ENCODE peak calls at places on chromosome 10, in seven cellular contexts. C is cardiac muscle cell, F is pancreas, R is fibroblast of lung, A is dorsolateral prefrontal cortex, Q is adrenal gland, O is left lung. T is an unnamed sample.

GRCh38 chr10:32956365-32957197 is 1.4 kb downstream of the ITGB1 start:
- DNase-seq in A (no peak), O (no peak), C (no peak), Q (no peak), F (no peak), R (no peak), T (no peak)

GRCh38 chr10:15704581-15704968 is 15.1 kb downstream of the ITGA8 start:
- DNase-seq in O (no peak), F (no peak), C (no peak), Q (no peak), R (no peak), A (no peak), T (no peak)

GRCh38 chr10:101444058-101444457 is 90.1 kb downstream of the BTRC start:
- DNase-seq in O (no peak), R (no peak), F (no peak), Q (no peak), A (no peak), C (peak), T (no peak)

GRCh38 chr10:84156768-84157167 is 16.8 kb upstream of the GPR15LG start:
- DNase-seq in O (peak), Q (no peak), C (peak), F (no peak), R (no peak), A (no peak), T (no peak)

GRCh38 chr10:122746408-122746807 is 46.8 kb upstream of the C10orf120 start:
- DNase-seq in O (no peak), A (no peak), Q (no peak), C (no peak), F (no peak), R (no peak), T (no peak)

GRCh38 chr10:76553700-76554470 is 1083.7 kb downstream of the KCNMA1 start:
- DNase-seq in O (no peak), C (peak), R (no peak), Q (no peak), A (no peak), F (no peak), T (no peak)

GRCh38 chr10:52615349-52615748 is 157.2 kb downstream of the MBL2 start:
- DNase-seq in O (no peak), F (no peak), R (no peak), A (no peak), Q (no peak), C (no peak), T (no peak)

GRCh38 chr10:34811968-34812514 is 3.1 kb downstream of the PARD3 start:
- DNase-seq in F (no peak), C (peak), R (peak), A (no peak), O (no peak), Q (no peak), T (no peak)

GRCh38 chr10:132231656-132232552 is 45.2 kb downstream of the DPYSL4 start:
- DNase-seq in O (no peak), R (no peak), Q (no peak), A (no peak), C (no peak), F (peak), T (no peak)

GRCh38 chr10:72525277-72525676 is 100.6 kb downstream of the MICU1 start:
- DNase-seq in R (peak), O (no peak), A (no peak), Q (no peak), F (no peak), C (peak), T (no peak)

GRCh38 chr10:7008645-7009044 is 402.2 kb downstream of the SFMBT2 start:
- DNase-seq in C (no peak), R (no peak), A (no peak), F (no peak), Q (no peak), O (no peak), T (no peak)

GRCh38 chr10:102542800-102543418 is 39.1 kb downstream of the SUFU start:
- DNase-seq in C (peak), F (no peak), A (no peak), Q (no peak), R (peak), O (no peak), T (no peak)

GRCh38 chr10:123380491-123381085 is 226.4 kb downstream of the BUB3 start:
- DNase-seq in R (peak), F (no peak), C (peak), O (no peak), A (no peak), Q (no peak), T (no peak)

GRCh38 chr10:123331438-123331837 is 177.2 kb downstream of the BUB3 start:
- DNase-seq in O (no peak), Q (no peak), A (peak), R (peak), F (no peak), C (peak), T (no peak)

GRCh38 chr10:74006269-74006668 is 8.4 kb downstream of the VCL start:
- DNase-seq in F (no peak), Q (no peak), O (no peak), A (no peak), C (no peak), R (no peak), T (no peak)

GRCh38 chr10:34124522-34125035 is 690.5 kb downstream of the PARD3 start:
- DNase-seq in F (no peak), C (peak), O (peak), A (no peak), R (peak), Q (peak), T (peak)

GRCh38 chr10:35470535-35470934 is 134.2 kb downstream of the CCNY start:
- DNase-seq in O (no peak), R (no peak), F (no peak), C (peak), A (peak), Q (no peak), T (no peak)

GRCh38 chr10:129641351-129641750 is 174.3 kb downstream of the MGMT start:
- DNase-seq in A (no peak), O (no peak), C (no peak), R (no peak), F (no peak), Q (no peak), T (no peak)

GRCh38 chr10:124345521-124345920 is 73.2 kb downstream of the OAT start:
- DNase-seq in C (no peak), F (peak), A (no peak), O (no peak), R (no peak), Q (no peak), T (no peak)

GRCh38 chr10:100146875-100147665 is 38.8 kb downstream of the ERLIN1 start:
- DNase-seq in A (no peak), R (no peak), Q (no peak), C (peak), F (no peak), O (no peak), T (no peak)

GRCh38 chr10:60123172-60123571 is 216.8 kb upstream of the CCDC6 start:
- DNase-seq in A (no peak), F (no peak), Q (no peak), C (peak), R (peak), O (no peak), T (peak)

GRCh38 chr10:88852327-88852726 is 683 bp upstream of the ANKRD22 start:
- DNase-seq in C (no peak), A (no peak), F (no peak), R (no peak), O (no peak), Q (no peak), T (no peak)

GRCh38 chr10:88853155-88853554 is 1.5 kb upstream of the ANKRD22 start:
- DNase-seq in C (no peak), A (no peak), O (no peak), F (no peak), R (no peak), Q (no peak), T (no peak)

GRCh38 chr10:88850712-88851111 is 932 bp downstream of the ANKRD22 start:
- DNase-seq in Q (no peak), R (no peak), F (no peak), O (no peak), C (no peak), A (no peak), T (no peak)

GRCh38 chr10:88849224-88849623 is 2.4 kb downstream of the ANKRD22 start:
- DNase-seq in F (no peak), A (no peak), R (peak), Q (no peak), C (peak), O (no peak), T (no peak)

GRCh38 chr10:88851706-88852105 is at the start of gene ANKRD22:
- DNase-seq in O (peak), A (no peak), R (peak), Q (peak), F (peak), C (peak), T (no peak)
- H3K4me3 ChIP-seq in O (peak), A (no peak), R (no peak), Q (no peak), F (peak), C (no peak), T (no peak)

DNA sequence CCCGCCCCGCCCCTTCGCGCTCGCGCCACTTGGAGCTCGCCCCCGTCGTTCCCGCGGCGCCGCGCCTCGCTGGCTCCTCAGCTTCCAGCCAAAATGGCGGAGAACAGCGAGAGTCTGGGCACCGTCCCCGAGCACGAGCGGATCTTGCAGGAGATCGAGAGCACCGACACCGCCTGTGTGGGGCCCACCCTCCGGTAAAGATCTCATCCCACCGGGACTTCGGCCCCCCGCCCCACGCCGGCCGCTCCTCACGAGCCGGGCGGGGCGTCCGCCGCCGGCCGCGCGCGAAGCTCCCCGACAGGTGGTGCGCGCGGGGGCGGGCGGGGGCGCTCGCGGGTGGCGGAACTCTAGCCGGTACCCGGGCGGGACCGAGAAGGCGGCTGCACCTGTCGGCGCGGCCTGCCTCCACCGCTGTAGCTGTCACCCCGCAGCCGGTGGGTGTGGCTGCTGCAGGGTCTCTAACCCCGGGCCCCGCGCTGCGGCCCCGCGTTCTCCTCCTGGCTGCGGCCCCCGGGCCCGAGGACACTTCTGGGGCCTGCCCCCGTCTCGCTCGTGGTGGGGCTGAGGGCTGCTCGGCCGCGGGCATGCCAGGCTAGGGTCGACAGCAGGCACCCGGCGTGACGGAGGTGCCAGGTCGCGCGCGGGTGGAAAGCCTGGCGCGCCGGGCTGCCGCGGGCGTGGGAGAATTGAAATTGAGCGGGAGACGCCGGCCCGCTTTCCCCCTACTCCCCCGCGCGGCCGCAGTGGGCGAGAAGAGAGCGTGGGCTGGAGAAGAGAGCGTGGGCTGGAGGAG is at the start of gene EXOC6:
- DNase-seq in C (peak), F (peak), Q (peak), R (peak), O (peak), A (peak), T (peak)
- H3K27ac ChIP-seq in C (peak), F (peak), Q (peak), R (no peak), O (peak), A (peak), T (peak)

GRCh38 chr10:78301481-78301880 is 267.8 kb downstream of the RPS24 start:
- DNase-seq in A (no peak), Q (no peak), R (no peak), O (no peak), F (no peak), C (no peak), T (peak)

GRCh38 chr10:78302739-78302988 is 269.0 kb downstream of the RPS24 start:
- DNase-seq in O (no peak), A (no peak), R (no peak), F (no peak), C (no peak), Q (no peak), T (no peak)

GRCh38 chr10:78300526-78300925 is 266.9 kb downstream of the RPS24 start:
- DNase-seq in Q (no peak), A (peak), F (no peak), O (no peak), C (no peak), R (no peak), T (no peak)

GRCh38 chr10:78302989-78303854 is 269.6 kb downstream of the RPS24 start:
- DNase-seq in R (peak), F (peak), C (peak), Q (peak), O (peak), A (peak), T (peak)

DNA sequence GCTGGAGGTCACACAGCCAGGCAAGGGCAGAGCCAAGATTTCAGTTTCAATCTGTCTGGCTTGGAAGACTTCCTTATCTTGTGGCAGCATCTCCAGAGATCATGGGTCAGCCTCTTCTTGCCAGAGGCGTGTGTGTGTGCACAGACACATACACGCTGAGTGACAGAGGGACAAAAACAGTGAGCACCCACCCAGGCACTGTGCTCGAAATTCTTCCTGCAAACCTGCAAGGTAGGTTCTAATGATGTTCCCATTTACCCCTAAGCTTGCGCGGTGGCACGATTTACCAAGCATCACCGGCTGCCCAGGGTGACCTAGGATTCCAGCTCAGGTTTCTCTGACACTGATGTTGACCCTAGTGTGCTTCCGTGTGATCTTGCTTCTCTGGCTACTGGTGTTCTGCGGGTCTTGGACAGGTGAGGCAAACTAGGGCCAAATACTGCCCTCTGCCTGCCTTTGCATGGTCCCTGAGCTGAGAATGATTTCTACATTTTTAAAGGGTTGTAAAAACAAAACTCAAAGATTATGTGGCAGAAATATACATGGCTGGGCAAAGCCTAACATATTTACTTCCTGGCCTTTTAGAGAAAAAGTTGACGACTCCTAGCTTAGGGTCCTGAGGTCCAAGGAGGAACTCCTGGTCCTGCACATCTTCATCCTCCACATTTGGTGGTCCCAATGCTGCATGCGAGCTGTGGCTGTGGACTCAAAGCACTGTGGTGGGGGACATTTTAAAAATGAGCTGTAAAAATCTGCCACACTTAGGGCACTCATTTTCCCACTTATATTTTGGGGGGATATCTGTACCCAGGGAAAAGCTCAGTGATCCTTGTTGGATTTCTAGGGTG is 268.5 kb downstream of the RPS24 start:
- DNase-seq in Q (no peak), O (no peak), C (no peak), F (no peak), R (no peak), A (no peak), T (peak)
- TF ChIP-seq CTCF in Q (no peak), O (no peak), C (peak), F (no peak), R (peak), A (peak), T (no peak)

GRCh38 chr10:96374639-96374984 is 15.8 kb upstream of the OPALIN start:
- DNase-seq in F (no peak), C (no peak), R (no peak), O (no peak), Q (no peak), A (peak), T (no peak)
- H3K4me3 ChIP-seq in F (peak), C (peak), R (no peak), O (peak), Q (no peak), A (peak), T (peak)

DNA sequence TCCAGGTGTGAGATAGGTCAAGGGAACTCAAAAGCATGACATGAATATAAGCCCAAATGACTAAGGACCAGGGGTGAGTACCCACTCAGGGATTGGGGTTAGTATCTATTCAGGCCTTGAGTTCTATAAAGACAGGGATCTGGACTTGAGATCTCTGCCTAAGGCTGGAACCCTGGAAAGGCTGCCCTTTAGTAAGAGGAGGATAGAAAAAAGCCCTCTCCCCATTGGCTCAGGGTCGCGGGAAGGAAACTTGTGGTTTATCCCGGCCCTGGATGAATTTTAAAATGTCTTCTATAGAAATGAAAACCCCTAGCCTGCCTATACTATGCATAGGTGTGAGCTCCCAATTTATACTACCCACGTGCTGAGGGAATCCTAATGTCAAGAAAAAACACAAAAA is 2.4 kb upstream of the ITPRIP start:
- DNase-seq in Q (no peak), A (no peak), C (no peak), F (no peak), O (no peak), R (no peak), T (no peak)
- H3K27ac ChIP-seq in Q (peak), A (no peak), C (peak), F (peak), O (peak), R (no peak), T (peak)

GRCh38 chr10:121240011-121240410 is 358.2 kb downstream of the FGFR2 start:
- DNase-seq in A (no peak), F (no peak), O (no peak), C (no peak), Q (no peak), R (no peak), T (no peak)

GRCh38 chr10:121235692-121236091 is 362.6 kb downstream of the FGFR2 start:
- DNase-seq in F (no peak), R (no peak), A (no peak), Q (no peak), O (no peak), C (no peak), T (no peak)

GRCh38 chr10:121236621-121237020 is 361.6 kb downstream of the FGFR2 start:
- DNase-seq in A (no peak), O (no peak), F (no peak), Q (no peak), R (no peak), C (no peak), T (no peak)

GRCh38 chr10:121240556-121240955 is 357.7 kb downstream of the FGFR2 start:
- DNase-seq in R (no peak), C (no peak), A (no peak), F (no peak), O (no peak), Q (no peak), T (no peak)

DNA sequence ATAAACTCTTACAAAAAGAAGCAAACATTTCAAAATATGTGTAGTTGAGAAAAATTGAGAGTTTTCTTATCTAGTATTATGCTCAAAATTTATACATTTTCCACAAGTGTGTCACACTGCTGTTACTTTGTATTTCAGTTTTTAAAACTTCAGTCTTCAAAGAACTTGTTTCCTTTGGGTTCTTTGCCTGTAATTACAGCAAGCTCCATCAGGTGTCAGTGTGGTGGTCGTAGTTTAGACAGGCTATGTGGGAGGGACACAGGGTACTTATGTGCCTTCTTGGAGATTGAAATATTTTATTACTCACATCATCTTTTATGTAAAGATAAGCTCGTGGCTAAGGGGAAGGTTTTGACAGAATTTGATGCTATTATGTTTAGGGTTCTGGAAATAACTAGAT is 360.5 kb downstream of the FGFR2 start:
- DNase-seq in O (no peak), F (no peak), R (no peak), Q (no peak), A (no peak), C (no peak), T (no peak)
- TF ChIP-seq CTCF in O (no peak), F (no peak), R (no peak), Q (no peak), A (no peak), C (no peak), T (no peak)

GRCh38 chr10:48517482-48517881 is 87.4 kb downstream of the ARHGAP22 start:
- DNase-seq in R (no peak), F (no peak), O (no peak), C (no peak), Q (no peak), A (no peak), T (no peak)
- H3K4me3 ChIP-seq in R (no peak), F (no peak), O (no peak), C (no peak), Q (no peak), A (no peak), T (no peak)

DNA sequence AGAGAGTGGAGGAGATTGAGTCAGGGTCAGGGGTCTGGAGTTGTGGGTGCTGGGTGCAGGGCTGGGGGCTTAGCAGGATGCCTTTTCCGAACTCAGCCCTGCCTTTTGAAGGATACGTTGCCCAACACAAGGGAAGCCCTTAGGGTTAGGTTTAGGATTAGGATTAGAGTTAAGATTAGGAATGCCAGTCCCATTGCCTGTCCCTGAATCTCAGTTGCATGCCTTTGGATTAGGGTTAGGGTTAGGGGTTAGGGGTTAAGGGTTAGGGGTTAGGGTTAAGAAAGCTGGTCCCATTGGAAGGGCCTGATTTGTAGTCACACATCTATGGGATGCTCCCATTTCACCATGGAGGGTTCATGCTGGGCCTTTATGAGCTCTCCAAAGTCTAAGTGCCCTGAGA is 20.8 kb upstream of the ZNF488 start:
- DNase-seq in Q (no peak), C (no peak), O (no peak), R (no peak), F (no peak), A (no peak), T (no peak)
- H3K27ac ChIP-seq in Q (no peak), C (no peak), O (no peak), R (no peak), F (no peak), A (no peak), T (no peak)

T was measured in gastrocnemius medialis.